ENCODE peak calls at places on chromosomes 16 and 17, in nine cellular contexts. M, C, W, N, T, D, K, E and O are unnamed samples.

GRCh38 chr17:37490638-37491614 is 1.2 kb downstream of the DUSP14 start:
- DNase-seq in M (peak), C (peak), W (no peak), N (peak), T (peak), D (peak), K (peak), E (peak), O (peak)

GRCh38 chr16:16790597-16790996 is 411.7 kb downstream of the NPIPA7 start:
- DNase-seq in M (no peak), C (no peak), W (no peak), N (no peak), T (no peak), D (no peak), K (no peak), E (no peak), O (no peak)

GRCh38 chr16:61897657-61898056 is 138.6 kb downstream of the CDH8 start:
- DNase-seq in M (no peak), C (no peak), W (no peak), N (no peak), T (no peak), D (no peak), K (no peak), E (no peak), O (no peak)

GRCh38 chr17:48841395-48841831 is 10.6 kb downstream of the CALCOCO2 start:
- DNase-seq in M (peak), C (peak), W (no peak), N (peak), T (peak), D (no peak), K (no peak), E (no peak), O (peak)

GRCh38 chr17:76940738-76941350 is 72.6 kb downstream of the MGAT5B start:
- DNase-seq in M (no peak), C (no peak), W (peak), N (no peak), T (no peak), D (no peak), K (no peak), E (no peak), O (no peak)

GRCh38 chr16:19291459-19291858 is 5.9 kb downstream of the CLEC19A start:
- DNase-seq in M (peak), C (no peak), W (no peak), N (no peak), T (no peak), D (no peak), K (no peak), E (peak), O (no peak)

GRCh38 chr16:88809068-88809675 is 2.6 kb downstream of the APRT start:
- DNase-seq in M (no peak), C (no peak), W (no peak), N (no peak), T (peak), D (no peak), K (no peak), E (peak), O (no peak)

GRCh38 chr16:25135239-25135878 is 23.8 kb downstream of the LCMT1 start:
- DNase-seq in M (peak), C (no peak), W (no peak), N (no peak), T (no peak), D (no peak), K (no peak), E (no peak), O (peak)

GRCh38 chr16:49632111-49632797 is 223.7 kb downstream of the ZNF423 start:
- DNase-seq in M (no peak), C (no peak), W (no peak), N (no peak), T (no peak), D (no peak), K (no peak), E (no peak), O (no peak)

GRCh38 chr17:31435581-31435980 is 44.1 kb downstream of the RAB11FIP4 start:
- DNase-seq in M (no peak), C (no peak), W (no peak), N (no peak), T (no peak), D (no peak), K (no peak), E (no peak), O (no peak)

GRCh38 chr16:21570676-21571017 is 28.7 kb upstream of the METTL9 start:
- DNase-seq in M (no peak), C (no peak), W (no peak), N (no peak), T (no peak), D (no peak), K (no peak), E (no peak), O (no peak)

GRCh38 chr16:25747160-25747758 is 55.5 kb downstream of the HS3ST4 start:
- DNase-seq in M (no peak), C (no peak), W (no peak), N (no peak), T (peak), D (no peak), K (no peak), E (peak), O (no peak)

GRCh38 chr16:29922326-29922725 is 3.7 kb downstream of the KCTD13 start:
- DNase-seq in M (no peak), C (no peak), W (no peak), N (no peak), T (no peak), D (no peak), K (no peak), E (no peak), O (no peak)

GRCh38 chr16:14202697-14203096 is 131.6 kb downstream of the MRTFB start:
- DNase-seq in M (peak), C (no peak), W (peak), N (peak), T (no peak), D (peak), K (no peak), E (no peak), O (peak)

GRCh38 chr17:59466943-59467801 is 98.2 kb upstream of the DHX40 start:
- DNase-seq in M (no peak), C (no peak), W (no peak), N (no peak), T (no peak), D (no peak), K (no peak), E (no peak), O (no peak)

GRCh38 chr17:51245535-51245934 is 14.3 kb downstream of the MBTD1 start:
- DNase-seq in M (no peak), C (no peak), W (no peak), N (no peak), T (no peak), D (no peak), K (no peak), E (no peak), O (no peak)

GRCh38 chr17:13485327-13485726 is 116.4 kb downstream of the HS3ST3A1 start:
- DNase-seq in M (no peak), C (no peak), W (no peak), N (no peak), T (peak), D (no peak), K (no peak), E (no peak), O (no peak)

GRCh38 chr17:32936894-32937500 is 9.0 kb downstream of the TMEM98 start:
- DNase-seq in M (peak), C (peak), W (peak), N (peak), T (peak), D (peak), K (peak), E (peak), O (peak)

GRCh38 chr17:29590979-29591736 is 1.7 kb upstream of the GIT1 start:
- DNase-seq in M (peak), C (peak), W (peak), N (no peak), T (no peak), D (peak), K (no peak), E (no peak), O (no peak)

GRCh38 chr16:84247844-84248243 is 8.0 kb upstream of the KCNG4 start:
- DNase-seq in M (no peak), C (no peak), W (no peak), N (no peak), T (no peak), D (no peak), K (no peak), E (peak), O (peak)

GRCh38 chr16:23188911-23189310 is 6.4 kb downstream of the SCNN1G start:
- DNase-seq in M (no peak), C (no peak), W (no peak), N (no peak), T (no peak), D (no peak), K (no peak), E (peak), O (no peak)

GRCh38 chr17:13321932-13322701 is 279.6 kb downstream of the HS3ST3A1 start:
- DNase-seq in M (no peak), C (no peak), W (no peak), N (no peak), T (no peak), D (no peak), K (no peak), E (no peak), O (no peak)

GRCh38 chr16:90019201-90019542 is at the start of gene DBNDD1:
- DNase-seq in M (no peak), C (no peak), W (no peak), N (no peak), T (no peak), D (no peak), K (no peak), E (no peak), O (no peak)

GRCh38 chr17:15456972-15457722 is 10.3 kb downstream of the CDRT4 start:
- DNase-seq in M (peak), C (peak), W (peak), N (peak), T (no peak), D (no peak), K (peak), E (no peak), O (peak)

GRCh38 chr17:63946440-63947363 is 14.6 kb upstream of the CD79B start:
- DNase-seq in M (peak), C (peak), W (peak), N (no peak), T (peak), D (peak), K (no peak), E (peak), O (peak)

GRCh38 chr17:9062399-9062902 is 41.1 kb downstream of the NTN1 start:
- DNase-seq in M (no peak), C (no peak), W (no peak), N (no peak), T (no peak), D (no peak), K (no peak), E (no peak), O (no peak)

GRCh38 chr16:17273142-17273561 is 197.6 kb downstream of the XYLT1 start:
- DNase-seq in M (peak), C (peak), W (no peak), N (peak), T (peak), D (peak), K (no peak), E (no peak), O (peak)

GRCh38 chr17:40901981-40902862 is 17.2 kb upstream of the KRT20 start:
- DNase-seq in M (no peak), C (no peak), W (no peak), N (no peak), T (no peak), D (peak), K (no peak), E (peak), O (peak)

GRCh38 chr17:82324566-82325285 is 7.3 kb upstream of the CD7 start:
- DNase-seq in M (no peak), C (no peak), W (no peak), N (no peak), T (no peak), D (no peak), K (no peak), E (no peak), O (no peak)

GRCh38 chr16:5490499-5490898 is 392.9 kb upstream of the EEF2KMT start:
- DNase-seq in M (no peak), C (peak), W (peak), N (no peak), T (peak), D (peak), K (no peak), E (peak), O (peak)

GRCh38 chr17:79498854-79499253 is 112.0 kb downstream of the RBFOX3 start:
- DNase-seq in M (no peak), C (no peak), W (no peak), N (no peak), T (no peak), D (no peak), K (no peak), E (no peak), O (no peak)

GRCh38 chr16:77868478-77868877 is 80.1 kb downstream of the VAT1L start:
- DNase-seq in M (no peak), C (no peak), W (no peak), N (no peak), T (no peak), D (no peak), K (no peak), E (no peak), O (no peak)

GRCh38 chr17:61878984-61879612 is 15.8 kb upstream of the BRIP1 start:
- DNase-seq in M (no peak), C (no peak), W (no peak), N (no peak), T (no peak), D (no peak), K (no peak), E (no peak), O (no peak)

GRCh38 chr17:68288375-68288774 is 2.6 kb downstream of the SLC16A6 start:
- DNase-seq in M (peak), C (no peak), W (no peak), N (no peak), T (peak), D (no peak), K (no peak), E (no peak), O (no peak)

GRCh38 chr17:68289473-68289872 is 1.5 kb downstream of the SLC16A6 start:
- DNase-seq in M (no peak), C (no peak), W (no peak), N (no peak), T (no peak), D (no peak), K (no peak), E (no peak), O (peak)

GRCh38 chr17:68290268-68290954 is 516 bp downstream of the SLC16A6 start:
- DNase-seq in M (no peak), C (no peak), W (peak), N (no peak), T (peak), D (no peak), K (peak), E (peak), O (no peak)

GRCh38 chr17:68289936-68290267 is 1.0 kb downstream of the SLC16A6 start:
- DNase-seq in M (no peak), C (no peak), W (no peak), N (no peak), T (no peak), D (no peak), K (no peak), E (no peak), O (no peak)

DNA sequence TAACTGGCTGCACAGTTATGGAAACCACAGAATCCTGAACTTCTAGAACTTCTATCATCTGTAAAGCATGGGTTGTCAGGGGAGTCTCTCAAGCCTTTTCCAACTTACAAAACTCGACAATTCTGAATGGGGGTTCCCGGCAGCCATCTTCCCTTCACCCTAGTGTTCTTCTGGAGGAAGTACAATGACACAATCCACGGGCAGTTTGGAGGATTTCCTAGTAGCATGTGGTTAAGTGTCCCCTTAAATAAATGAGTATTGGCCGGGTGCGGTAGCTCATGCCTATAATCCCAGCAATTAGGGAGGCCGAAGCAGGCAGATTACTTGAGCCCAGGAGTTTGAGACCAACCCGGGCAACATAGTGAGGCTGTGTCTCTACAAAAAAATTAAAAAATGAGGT is 2.1 kb downstream of the SLC16A6 start:
- DNase-seq in M (no peak), C (no peak), W (no peak), N (no peak), T (peak), D (no peak), K (no peak), E (no peak), O (peak)
- TF ChIP-seq CTCF in M (no peak), C (no peak), W (no peak), N (no peak), T (peak), D (peak), K (no peak), E (no peak), O (no peak)

GRCh38 chr16:67652578-67653130 is 7.4 kb downstream of the ACD start:
- DNase-seq in M (no peak), C (no peak), W (peak), N (no peak), T (peak), D (peak), K (peak), E (no peak), O (peak)
- H3K4me3 ChIP-seq in M (peak), C (no peak), W (peak), N (peak), T (no peak), D (peak), K (peak), E (peak), O (peak)

GRCh38 chr16:12271006-12271405 is 294.5 kb downstream of the SNX29 start:
- DNase-seq in M (peak), C (no peak), W (no peak), N (no peak), T (peak), D (peak), K (no peak), E (peak), O (peak)
- TF ChIP-seq CTCF in M (peak), C (no peak), W (peak), N (peak), T (peak), D (peak), K (no peak), E (no peak), O (peak)

GRCh38 chr17:57124053-57124452 is 39.0 kb downstream of the AKAP1 start:
- DNase-seq in M (no peak), C (no peak), W (no peak), N (no peak), T (no peak), D (no peak), K (no peak), E (no peak), O (no peak)

GRCh38 chr17:57121308-57122042 is 36.4 kb downstream of the AKAP1 start:
- DNase-seq in M (peak), C (peak), W (peak), N (peak), T (peak), D (no peak), K (peak), E (peak), O (peak)

GRCh38 chr17:57130708-57131461 is 45.8 kb downstream of the AKAP1 start:
- DNase-seq in M (peak), C (peak), W (peak), N (peak), T (peak), D (peak), K (peak), E (peak), O (peak)

GRCh38 chr17:57125406-57125805 is 40.4 kb downstream of the AKAP1 start:
- DNase-seq in M (no peak), C (no peak), W (no peak), N (no peak), T (no peak), D (no peak), K (no peak), E (no peak), O (no peak)

DNA sequence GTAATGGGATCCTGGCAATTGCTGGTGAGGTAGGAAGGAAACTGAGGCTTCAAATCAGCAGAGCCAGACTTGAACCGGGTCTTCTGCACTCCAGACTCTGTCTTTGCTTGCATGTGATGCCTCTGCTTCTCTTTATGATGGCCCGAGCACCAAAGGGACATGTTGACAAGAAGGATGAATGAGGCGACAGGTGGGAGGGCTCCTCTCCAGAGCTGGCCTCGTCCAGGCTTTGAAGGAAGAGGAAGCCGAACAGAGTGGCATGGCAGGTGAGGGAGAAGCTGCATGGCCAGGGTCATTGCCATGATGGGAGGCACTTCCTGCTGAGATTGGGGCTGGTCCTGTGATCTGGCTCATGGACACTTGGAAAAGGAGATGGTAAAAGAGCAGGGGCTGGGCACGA is 40.8 kb downstream of the AKAP1 start:
- DNase-seq in M (no peak), C (no peak), W (no peak), N (no peak), T (no peak), D (no peak), K (no peak), E (no peak), O (no peak)
- H3K4me3 ChIP-seq in M (no peak), C (no peak), W (no peak), N (no peak), T (no peak), D (no peak), K (no peak), E (no peak), O (no peak)

DNA sequence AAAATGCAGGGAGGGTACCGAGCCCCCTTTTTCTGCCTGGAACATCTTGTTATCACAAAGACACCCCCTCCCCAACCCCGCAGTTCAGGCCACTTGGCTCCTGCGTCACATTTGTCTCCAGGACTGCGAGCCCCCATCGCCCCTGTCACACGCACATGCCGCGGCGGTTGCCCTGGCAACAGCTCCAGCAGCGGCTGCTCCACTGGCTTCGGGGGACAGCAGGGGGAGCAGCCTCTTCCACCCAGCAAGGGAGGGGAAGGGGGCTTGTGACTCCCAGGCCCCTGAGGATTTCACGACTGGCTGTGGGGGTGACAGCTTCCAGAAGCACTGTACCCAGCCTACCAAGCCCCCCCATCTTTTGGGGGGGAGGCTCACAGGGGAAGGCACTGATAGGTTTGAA is 2.6 kb downstream of the BAIAP3 start:
- DNase-seq in M (no peak), C (no peak), W (peak), N (no peak), T (no peak), D (no peak), K (no peak), E (no peak), O (no peak)
- TF ChIP-seq CTCF in M (no peak), C (no peak), W (no peak), N (no peak), T (no peak), D (no peak), K (no peak), E (no peak), O (no peak)

GRCh38 chr16:81185416-81185815 is 53.1 kb upstream of the BCO1 start:
- DNase-seq in M (no peak), C (no peak), W (no peak), N (no peak), T (no peak), D (no peak), K (no peak), E (no peak), O (no peak)

GRCh38 chr16:81181013-81181720 is 57.3 kb upstream of the BCO1 start:
- DNase-seq in M (peak), C (peak), W (no peak), N (peak), T (peak), D (peak), K (peak), E (peak), O (peak)

GRCh38 chr16:81175325-81175891 is 63.1 kb upstream of the BCO1 start:
- DNase-seq in M (peak), C (no peak), W (no peak), N (peak), T (no peak), D (no peak), K (no peak), E (peak), O (peak)

GRCh38 chr16:81179219-81179618 is 59.3 kb upstream of the BCO1 start:
- DNase-seq in M (no peak), C (no peak), W (no peak), N (no peak), T (peak), D (no peak), K (no peak), E (no peak), O (no peak)

GRCh38 chr16:81180578-81180977 is 57.9 kb upstream of the BCO1 start:
- DNase-seq in M (no peak), C (no peak), W (no peak), N (no peak), T (no peak), D (no peak), K (no peak), E (no peak), O (peak)
- H3K4me3 ChIP-seq in M (no peak), C (no peak), W (no peak), N (no peak), T (no peak), D (peak), K (no peak), E (peak), O (peak)

GRCh38 chr17:50036455-50037320 is 19.2 kb upstream of the ITGA3 start:
- DNase-seq in M (no peak), C (no peak), W (peak), N (no peak), T (no peak), D (no peak), K (no peak), E (no peak), O (no peak)

GRCh38 chr17:50035930-50036329 is 20.0 kb upstream of the ITGA3 start:
- DNase-seq in M (no peak), C (no peak), W (no peak), N (no peak), T (no peak), D (no peak), K (no peak), E (no peak), O (no peak)

GRCh38 chr17:50034504-50035364 is 21.2 kb upstream of the ITGA3 start:
- DNase-seq in M (no peak), C (no peak), W (peak), N (no peak), T (no peak), D (no peak), K (no peak), E (no peak), O (no peak)

GRCh38 chr17:50037321-50038107 is 18.4 kb upstream of the ITGA3 start:
- DNase-seq in M (peak), C (no peak), W (peak), N (no peak), T (no peak), D (no peak), K (peak), E (peak), O (peak)

GRCh38 chr17:50035421-50035879 is 20.5 kb upstream of the ITGA3 start:
- DNase-seq in M (no peak), C (no peak), W (peak), N (no peak), T (no peak), D (no peak), K (no peak), E (no peak), O (peak)
- TF ChIP-seq CTCF in M (no peak), C (no peak), W (peak), N (no peak), T (no peak), D (peak), K (no peak), E (no peak), O (no peak)